ENCODE peak calls at places on chromosomes 11 and 22, in seven cellular contexts. D is Caco-2; X is fibroblast of lung; N is fibroblast of the aortic adventitia; B is progenitor cell of endocrine pancreas; J is CD8-positive, alpha-beta T cell; U is neural crest cell. O is an unnamed sample.

GRCh38 chr22:37802310-37803194 is 5.2 kb upstream of the GCAT start:
- DNase-seq in D (no peak), X (peak), N (no peak), B (peak), J (no peak), U (peak), O (no peak)

GRCh38 chr11:83088965-83089364 is 17.3 kb upstream of the RAB30 start:
- DNase-seq in D (no peak), X (no peak), N (no peak), B (no peak), J (no peak), U (no peak), O (no peak)

GRCh38 chr11:114594703-114595102 is 883 bp downstream of the NXPE4 start:
- DNase-seq in D (no peak), X (no peak), N (no peak), B (no peak), J (no peak), U (no peak), O (no peak)

GRCh38 chr11:12537778-12538401 is 136.3 kb upstream of the TEAD1 start:
- DNase-seq in D (no peak), X (peak), N (no peak), B (no peak), J (no peak), U (no peak), O (no peak)

GRCh38 chr22:37028692-37029674 is 9.4 kb downstream of the MPST start:
- DNase-seq in D (no peak), X (no peak), N (no peak), B (no peak), J (no peak), U (no peak), O (no peak)

GRCh38 chr11:79437274-79437980 is 3.4 kb downstream of the TENM4 start:
- DNase-seq in D (no peak), X (peak), N (peak), B (peak), J (no peak), U (peak), O (no peak)

GRCh38 chr22:38870312-38870741 is 1.7 kb downstream of the CBX6 start:
- DNase-seq in D (peak), X (peak), N (peak), B (peak), J (peak), U (peak), O (peak)

GRCh38 chr22:41481131-41481830 is 12.4 kb downstream of the ACO2 start:
- DNase-seq in D (no peak), X (peak), N (peak), B (no peak), J (no peak), U (no peak), O (no peak)

GRCh38 chr22:26515938-26516337 is 3.7 kb upstream of the TFIP11 start:
- DNase-seq in D (no peak), X (no peak), N (no peak), B (no peak), J (no peak), U (no peak), O (no peak)

GRCh38 chr22:26514419-26515161 is 2.3 kb upstream of the TFIP11 start:
- DNase-seq in D (no peak), X (no peak), N (no peak), B (no peak), J (no peak), U (no peak), O (no peak)

GRCh38 chr22:26508148-26508547 is 4.1 kb downstream of the TFIP11 start:
- DNase-seq in D (no peak), X (no peak), N (no peak), B (no peak), J (no peak), U (no peak), O (no peak)

GRCh38 chr22:26513852-26514251 is 1.6 kb upstream of the TFIP11 start:
- DNase-seq in D (no peak), X (no peak), N (no peak), B (no peak), J (no peak), U (no peak), O (no peak)

DNA sequence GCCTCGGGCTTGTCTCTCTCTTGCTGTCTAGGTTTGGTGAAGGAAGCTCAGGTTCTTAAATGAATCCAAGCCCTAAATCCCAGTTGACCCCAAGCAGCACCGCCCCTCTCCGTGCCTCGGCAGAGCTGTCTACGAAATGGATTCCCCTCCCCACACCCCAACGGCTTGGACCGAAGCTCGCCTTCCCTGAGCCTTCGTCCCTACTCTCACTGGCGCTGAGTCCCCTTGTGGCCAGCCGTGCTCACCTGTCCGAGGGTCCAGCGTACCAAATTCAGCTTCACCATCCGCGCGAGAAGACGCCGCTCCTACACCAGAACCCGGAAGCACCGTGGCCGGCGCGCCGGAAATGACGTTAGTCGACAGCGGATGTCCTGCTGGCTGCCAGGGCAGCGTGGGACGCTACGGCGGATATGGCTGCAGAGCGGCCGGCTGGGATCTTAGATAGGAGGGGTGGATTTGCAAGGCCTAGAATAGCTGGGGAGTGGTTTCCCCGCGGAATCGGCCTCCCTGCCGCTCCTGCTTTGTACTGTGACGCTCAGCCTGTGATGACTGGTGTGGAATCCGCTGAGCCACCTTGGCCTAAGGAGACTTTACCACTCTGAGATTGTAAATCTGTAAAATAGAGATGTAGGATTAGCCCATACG is at the start of gene TFIP11:
- DNase-seq in D (peak), X (peak), N (peak), B (peak), J (peak), U (peak), O (peak)
- TF ChIP-seq CTCF in D (peak), X (no peak), N (peak), B (peak), J (no peak), U (no peak), O (no peak)

GRCh38 chr11:57111646-57112045 is 70.1 kb upstream of the LRRC55 start:
- DNase-seq in D (no peak), X (no peak), N (no peak), B (no peak), J (no peak), U (no peak), O (no peak)

GRCh38 chr11:57121996-57122395 is 59.8 kb upstream of the LRRC55 start:
- DNase-seq in D (no peak), X (no peak), N (no peak), B (no peak), J (no peak), U (no peak), O (no peak)

DNA sequence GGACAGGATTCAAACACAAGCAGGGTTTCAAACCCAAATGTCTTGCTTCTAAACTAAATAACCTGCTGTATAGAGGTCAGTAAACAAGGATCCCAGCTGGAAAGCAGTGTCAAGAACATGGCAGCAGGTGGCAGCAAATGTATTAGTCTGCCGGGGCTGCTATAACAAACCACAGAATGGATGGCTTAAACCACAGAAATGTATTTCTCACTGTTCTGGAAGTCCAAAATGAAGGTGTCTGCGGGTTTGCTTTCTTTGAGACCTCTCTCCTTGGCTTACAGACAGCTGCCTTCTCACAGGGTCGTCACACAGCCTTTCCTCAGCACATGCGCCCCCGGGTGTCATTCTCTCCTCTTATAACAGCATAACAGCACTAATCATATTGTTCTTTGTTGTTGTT is 65.1 kb upstream of the LRRC55 start:
- DNase-seq in D (peak), X (peak), N (peak), B (no peak), J (no peak), U (peak), O (peak)
- TF ChIP-seq CTCF in D (peak), X (peak), N (peak), B (peak), J (no peak), U (peak), O (peak)

GRCh38 chr11:69057801-69058200 is 9.1 kb downstream of the TPCN2 start:
- DNase-seq in D (no peak), X (no peak), N (no peak), B (no peak), J (no peak), U (no peak), O (no peak)

GRCh38 chr11:69058501-69059270 is 10.0 kb downstream of the TPCN2 start:
- DNase-seq in D (no peak), X (no peak), N (no peak), B (no peak), J (no peak), U (no peak), O (no peak)

GRCh38 chr11:69060806-69061712 is 12.3 kb downstream of the TPCN2 start:
- DNase-seq in D (no peak), X (no peak), N (no peak), B (no peak), J (no peak), U (no peak), O (no peak)

GRCh38 chr11:69060005-69060404 is 11.3 kb downstream of the TPCN2 start:
- DNase-seq in D (no peak), X (no peak), N (no peak), B (no peak), J (no peak), U (no peak), O (no peak)

GRCh38 chr11:69059429-69059828 is 10.7 kb downstream of the TPCN2 start:
- DNase-seq in D (no peak), X (no peak), N (no peak), B (no peak), J (no peak), U (no peak), O (no peak)
- TF ChIP-seq CTCF in D (no peak), X (no peak), N (no peak), B (no peak), J (no peak), U (no peak), O (no peak)

DNA sequence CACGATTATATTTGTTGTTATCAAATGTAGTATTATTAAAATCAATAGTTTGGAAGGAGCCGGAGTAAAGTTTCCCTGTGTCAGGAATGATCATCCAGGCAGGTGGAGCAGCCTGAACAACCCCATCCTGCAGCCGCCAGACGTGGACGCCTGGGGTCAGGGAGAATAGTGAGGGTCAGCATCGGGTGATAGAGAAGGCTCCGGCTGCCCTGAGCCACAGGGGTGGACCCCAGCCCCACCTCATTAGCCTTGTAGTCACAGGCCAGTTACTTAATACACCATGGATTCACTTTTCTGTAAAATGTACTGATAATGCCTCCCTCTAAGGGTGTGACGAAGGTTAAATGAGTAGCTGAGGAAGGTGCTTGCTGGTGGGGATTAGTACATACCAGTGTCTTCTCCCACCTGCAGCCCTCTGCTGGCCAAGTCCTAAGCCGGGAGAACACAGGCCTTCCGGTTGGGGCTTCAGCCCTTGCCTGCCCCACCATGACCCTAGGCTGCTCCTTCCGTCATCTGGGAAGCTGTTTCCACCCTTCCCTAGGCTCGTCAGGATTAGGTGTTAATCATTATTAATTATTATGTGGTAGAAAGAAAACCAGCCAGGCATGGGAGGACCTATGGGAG is 14.9 kb downstream of the TMEM121B start:
- DNase-seq in D (no peak), X (no peak), N (no peak), B (no peak), J (no peak), U (no peak), O (no peak)
- TF ChIP-seq CTCF in D (peak), X (no peak), N (no peak), B (no peak), J (no peak), U (no peak), O (no peak)

O was measured in HFF-Myc.